ENCODE peak calls at places on chromosomes 2 and 18, in four cellular contexts. W is Daoy, E is HEK293T, T is occipital lobe. X is an unnamed sample.

GRCh38 chr18:10301831-10302483 is 152.5 kb upstream of the APCDD1 start:
- DNase-seq in W (no peak), E (no peak), T (no peak), X (no peak)

GRCh38 chr18:44895176-44895798 is 214.6 kb downstream of the SETBP1 start:
- DNase-seq in W (peak; percentile 58), E (no peak), T (no peak), X (no peak)

GRCh38 chr2:50596521-50596920 is 435.4 kb downstream of the NRXN1 start:
- DNase-seq in W (no peak), E (no peak), T (no peak), X (no peak)

GRCh38 chr18:13429884-13430510 is 211.4 kb downstream of the LDLRAD4 start:
- DNase-seq in W (no peak), E (no peak), T (no peak), X (no peak)

GRCh38 chr2:67446504-67446911 is 49.4 kb downstream of the ETAA1 start:
- DNase-seq in W (peak; percentile 21), E (no peak), T (no peak), X (no peak)

GRCh38 chr2:42974697-42975357 is 182.4 kb upstream of the HAAO start:
- DNase-seq in W (peak; percentile 81), E (peak; percentile 81), T (peak; percentile 21), X (peak; percentile 86)

GRCh38 chr2:36058953-36059352 is 296.6 kb upstream of the CRIM1 start:
- DNase-seq in W (no peak), E (no peak), T (no peak), X (no peak)

GRCh38 chr18:7273301-7273911 is 42.5 kb downstream of the LRRC30 start:
- DNase-seq in W (peak; percentile 73), E (no peak), T (peak; percentile 27), X (no peak)

GRCh38 chr2:207516206-207516605 is 13.6 kb upstream of the CREB1 start:
- DNase-seq in W (no peak), E (no peak), T (no peak), X (no peak)

GRCh38 chr2:28654286-28654980 is 97.2 kb upstream of the PPP1CB start:
- DNase-seq in W (no peak), E (no peak), T (no peak), X (no peak)

GRCh38 chr2:46814562-46814961 is 101.0 kb downstream of the MCFD2 start:
- DNase-seq in W (no peak), E (no peak), T (no peak), X (no peak)

GRCh38 chr18:77056399-77057015 is 76.1 kb downstream of the MBP start:
- DNase-seq in W (no peak), E (no peak), T (no peak), X (no peak)

GRCh38 chr2:212532585-212532984 is 6.0 kb downstream of the ERBB4 start:
- DNase-seq in W (no peak), E (no peak), T (no peak), X (peak; percentile 28)

GRCh38 chr2:218995972-218996644 is 2.9 kb upstream of the CRYBA2 start:
- DNase-seq in W (peak; percentile 87), E (peak; percentile 94), T (peak; percentile 70), X (peak; percentile 93)

GRCh38 chr2:180907731-180908130 is 72.7 kb upstream of the UBE2E3 start:
- DNase-seq in W (peak; percentile 72), E (no peak), T (no peak), X (no peak)

GRCh38 chr2:43305006-43305405 is 78.6 kb upstream of the ZFP36L2 start:
- DNase-seq in W (no peak), E (no peak), T (no peak), X (no peak)